ENCODE peak calls at places on chromosomes 4 and X, in eight cellular contexts. One of them, this sample, is unnamed.

GRCh38 chr4:152415980-152416379 is 119.9 kb downstream of the FBXW7 start:
- DNase-seq in activated gamma-delta T cell treated with anti-CD3 and anti-CD28 coated beads, Interleukin-2, amount 50 U/mL, for 16 hours: no peak
- DNase-seq in nephron progenitor cell: no peak
- DNase-seq in activated CD4-positive, alpha-beta T cell treated with anti-CD3 and anti-CD28 coated beads, Interleukin-2, amount 50 U/mL, for 4 hours: no peak
- DNase-seq in SJSA1: no peak
- DNase-seq in spleen: no peak
- DNase-seq in IMR-90: peak
- DNase-seq in fibroblast of gingiva: peak
- DNase-seq in this sample: no peak

GRCh38 chr4:174248407-174248806 is 35.1 kb downstream of the FBXO8 start:
- DNase-seq in activated gamma-delta T cell treated with anti-CD3 and anti-CD28 coated beads, Interleukin-2, amount 50 U/mL, for 16 hours: no peak
- DNase-seq in nephron progenitor cell: no peak
- DNase-seq in activated CD4-positive, alpha-beta T cell treated with anti-CD3 and anti-CD28 coated beads, Interleukin-2, amount 50 U/mL, for 4 hours: no peak
- DNase-seq in SJSA1: no peak
- DNase-seq in spleen: no peak
- DNase-seq in IMR-90: no peak
- DNase-seq in fibroblast of gingiva: no peak
- DNase-seq in this sample: no peak

GRCh38 chr4:150209140-150209829 is 131.0 kb downstream of the DCLK2 start:
- DNase-seq in activated gamma-delta T cell treated with anti-CD3 and anti-CD28 coated beads, Interleukin-2, amount 50 U/mL, for 16 hours: no peak
- DNase-seq in nephron progenitor cell: peak
- DNase-seq in activated CD4-positive, alpha-beta T cell treated with anti-CD3 and anti-CD28 coated beads, Interleukin-2, amount 50 U/mL, for 4 hours: no peak
- DNase-seq in SJSA1: peak
- DNase-seq in spleen: no peak
- DNase-seq in IMR-90: peak
- DNase-seq in fibroblast of gingiva: peak
- DNase-seq in this sample: no peak

GRCh38 chr4:101865501-101866062 is 75.1 kb downstream of the BANK1 start:
- DNase-seq in activated gamma-delta T cell treated with anti-CD3 and anti-CD28 coated beads, Interleukin-2, amount 50 U/mL, for 16 hours: no peak
- DNase-seq in nephron progenitor cell: no peak
- DNase-seq in activated CD4-positive, alpha-beta T cell treated with anti-CD3 and anti-CD28 coated beads, Interleukin-2, amount 50 U/mL, for 4 hours: no peak
- DNase-seq in SJSA1: peak
- DNase-seq in spleen: no peak
- DNase-seq in IMR-90: peak
- DNase-seq in fibroblast of gingiva: peak
- DNase-seq in this sample: no peak

GRCh38 chr4:59307609-59308008 is 1892.5 kb upstream of the ADGRL3 start:
- DNase-seq in activated gamma-delta T cell treated with anti-CD3 and anti-CD28 coated beads, Interleukin-2, amount 50 U/mL, for 16 hours: no peak
- DNase-seq in nephron progenitor cell: no peak
- DNase-seq in activated CD4-positive, alpha-beta T cell treated with anti-CD3 and anti-CD28 coated beads, Interleukin-2, amount 50 U/mL, for 4 hours: no peak
- DNase-seq in SJSA1: no peak
- DNase-seq in spleen: no peak
- DNase-seq in IMR-90: no peak
- DNase-seq in fibroblast of gingiva: no peak
- DNase-seq in this sample: no peak

GRCh38 chr4:3363411-3364141 is 70.8 kb downstream of the RGS12 start:
- DNase-seq in activated gamma-delta T cell treated with anti-CD3 and anti-CD28 coated beads, Interleukin-2, amount 50 U/mL, for 16 hours: no peak
- DNase-seq in nephron progenitor cell: no peak
- DNase-seq in activated CD4-positive, alpha-beta T cell treated with anti-CD3 and anti-CD28 coated beads, Interleukin-2, amount 50 U/mL, for 4 hours: no peak
- DNase-seq in SJSA1: no peak
- DNase-seq in spleen: no peak
- DNase-seq in IMR-90: no peak
- DNase-seq in fibroblast of gingiva: no peak
- DNase-seq in this sample: no peak

GRCh38 chr4:24321151-24321550 is 263.2 kb downstream of the DHX15 start:
- DNase-seq in activated gamma-delta T cell treated with anti-CD3 and anti-CD28 coated beads, Interleukin-2, amount 50 U/mL, for 16 hours: no peak
- DNase-seq in nephron progenitor cell: no peak
- DNase-seq in activated CD4-positive, alpha-beta T cell treated with anti-CD3 and anti-CD28 coated beads, Interleukin-2, amount 50 U/mL, for 4 hours: no peak
- DNase-seq in SJSA1: no peak
- DNase-seq in spleen: no peak
- DNase-seq in IMR-90: peak
- DNase-seq in fibroblast of gingiva: peak
- DNase-seq in this sample: no peak

GRCh38 chr4:139099366-139099982 is 77.5 kb downstream of the ELF2 start:
- DNase-seq in activated gamma-delta T cell treated with anti-CD3 and anti-CD28 coated beads, Interleukin-2, amount 50 U/mL, for 16 hours: peak
- DNase-seq in nephron progenitor cell: peak
- DNase-seq in activated CD4-positive, alpha-beta T cell treated with anti-CD3 and anti-CD28 coated beads, Interleukin-2, amount 50 U/mL, for 4 hours: peak
- DNase-seq in SJSA1: peak
- DNase-seq in spleen: no peak
- DNase-seq in IMR-90: peak
- DNase-seq in fibroblast of gingiva: peak
- DNase-seq in this sample: peak

GRCh38 chr4:140463610-140464009 is 34.5 kb downstream of the MGAT4D start:
- DNase-seq in activated gamma-delta T cell treated with anti-CD3 and anti-CD28 coated beads, Interleukin-2, amount 50 U/mL, for 16 hours: no peak
- DNase-seq in nephron progenitor cell: no peak
- DNase-seq in activated CD4-positive, alpha-beta T cell treated with anti-CD3 and anti-CD28 coated beads, Interleukin-2, amount 50 U/mL, for 4 hours: no peak
- DNase-seq in SJSA1: no peak
- DNase-seq in spleen: no peak
- DNase-seq in IMR-90: no peak
- DNase-seq in fibroblast of gingiva: no peak
- DNase-seq in this sample: no peak

GRCh38 chrX:37846141-37846540 is 1.2 kb downstream of the DYNLT3 start:
- DNase-seq in activated gamma-delta T cell treated with anti-CD3 and anti-CD28 coated beads, Interleukin-2, amount 50 U/mL, for 16 hours: no peak
- DNase-seq in nephron progenitor cell: no peak
- DNase-seq in activated CD4-positive, alpha-beta T cell treated with anti-CD3 and anti-CD28 coated beads, Interleukin-2, amount 50 U/mL, for 4 hours: no peak
- DNase-seq in SJSA1: no peak
- DNase-seq in spleen: no peak
- DNase-seq in IMR-90: peak
- DNase-seq in fibroblast of gingiva: no peak
- DNase-seq in this sample: peak

GRCh38 chrX:154008521-154008920 is 11.2 kb downstream of the IRAK1 start:
- DNase-seq in activated gamma-delta T cell treated with anti-CD3 and anti-CD28 coated beads, Interleukin-2, amount 50 U/mL, for 16 hours: no peak
- DNase-seq in nephron progenitor cell: no peak
- DNase-seq in activated CD4-positive, alpha-beta T cell treated with anti-CD3 and anti-CD28 coated beads, Interleukin-2, amount 50 U/mL, for 4 hours: no peak
- DNase-seq in SJSA1: no peak
- DNase-seq in spleen: no peak
- DNase-seq in IMR-90: no peak
- DNase-seq in fibroblast of gingiva: no peak
- DNase-seq in this sample: no peak

GRCh38 chrX:49977319-49978090 is 55.1 kb downstream of the CLCN5 start:
- DNase-seq in activated gamma-delta T cell treated with anti-CD3 and anti-CD28 coated beads, Interleukin-2, amount 50 U/mL, for 16 hours: no peak
- DNase-seq in nephron progenitor cell: no peak
- DNase-seq in activated CD4-positive, alpha-beta T cell treated with anti-CD3 and anti-CD28 coated beads, Interleukin-2, amount 50 U/mL, for 4 hours: no peak
- DNase-seq in SJSA1: no peak
- DNase-seq in spleen: no peak
- DNase-seq in IMR-90: no peak
- DNase-seq in fibroblast of gingiva: no peak
- DNase-seq in this sample: no peak

GRCh38 chr4:128286474-128287158 is 997 bp downstream of the PGRMC2 start:
- DNase-seq in activated gamma-delta T cell treated with anti-CD3 and anti-CD28 coated beads, Interleukin-2, amount 50 U/mL, for 16 hours: no peak
- DNase-seq in nephron progenitor cell: no peak
- DNase-seq in activated CD4-positive, alpha-beta T cell treated with anti-CD3 and anti-CD28 coated beads, Interleukin-2, amount 50 U/mL, for 4 hours: peak
- DNase-seq in SJSA1: no peak
- DNase-seq in spleen: no peak
- DNase-seq in IMR-90: peak
- DNase-seq in fibroblast of gingiva: peak
- DNase-seq in this sample: no peak

GRCh38 chrX:136467321-136467720 is 20.4 kb upstream of the BRS3 start:
- DNase-seq in activated gamma-delta T cell treated with anti-CD3 and anti-CD28 coated beads, Interleukin-2, amount 50 U/mL, for 16 hours: no peak
- DNase-seq in nephron progenitor cell: no peak
- DNase-seq in activated CD4-positive, alpha-beta T cell treated with anti-CD3 and anti-CD28 coated beads, Interleukin-2, amount 50 U/mL, for 4 hours: no peak
- DNase-seq in SJSA1: no peak
- DNase-seq in spleen: no peak
- DNase-seq in IMR-90: no peak
- DNase-seq in fibroblast of gingiva: no peak
- DNase-seq in this sample: no peak

GRCh38 chr4:124278477-124278876 is 434.1 kb downstream of the ANKRD50 start:
- DNase-seq in activated gamma-delta T cell treated with anti-CD3 and anti-CD28 coated beads, Interleukin-2, amount 50 U/mL, for 16 hours: no peak
- DNase-seq in nephron progenitor cell: no peak
- DNase-seq in activated CD4-positive, alpha-beta T cell treated with anti-CD3 and anti-CD28 coated beads, Interleukin-2, amount 50 U/mL, for 4 hours: no peak
- DNase-seq in SJSA1: peak
- DNase-seq in spleen: no peak
- DNase-seq in IMR-90: peak
- DNase-seq in fibroblast of gingiva: no peak
- DNase-seq in this sample: no peak

GRCh38 chr4:169070071-169070894 is 60.2 kb upstream of the CBR4 start:
- DNase-seq in activated gamma-delta T cell treated with anti-CD3 and anti-CD28 coated beads, Interleukin-2, amount 50 U/mL, for 16 hours: no peak
- DNase-seq in nephron progenitor cell: no peak
- DNase-seq in activated CD4-positive, alpha-beta T cell treated with anti-CD3 and anti-CD28 coated beads, Interleukin-2, amount 50 U/mL, for 4 hours: no peak
- DNase-seq in SJSA1: peak
- DNase-seq in spleen: no peak
- DNase-seq in IMR-90: peak
- DNase-seq in fibroblast of gingiva: peak
- DNase-seq in this sample: no peak

GRCh38 chr4:83285022-83285387 is 407 bp upstream of the COQ2 start:
- DNase-seq in activated gamma-delta T cell treated with anti-CD3 and anti-CD28 coated beads, Interleukin-2, amount 50 U/mL, for 16 hours: no peak
- DNase-seq in nephron progenitor cell: no peak
- DNase-seq in activated CD4-positive, alpha-beta T cell treated with anti-CD3 and anti-CD28 coated beads, Interleukin-2, amount 50 U/mL, for 4 hours: no peak
- DNase-seq in SJSA1: no peak
- DNase-seq in spleen: no peak
- DNase-seq in IMR-90: peak
- DNase-seq in fibroblast of gingiva: peak
- DNase-seq in this sample: no peak

GRCh38 chr4:108018038-108018883 is 28.6 kb downstream of the HADH start:
- DNase-seq in activated gamma-delta T cell treated with anti-CD3 and anti-CD28 coated beads, Interleukin-2, amount 50 U/mL, for 16 hours: peak
- DNase-seq in nephron progenitor cell: peak
- DNase-seq in activated CD4-positive, alpha-beta T cell treated with anti-CD3 and anti-CD28 coated beads, Interleukin-2, amount 50 U/mL, for 4 hours: peak
- DNase-seq in SJSA1: peak
- DNase-seq in spleen: peak
- DNase-seq in IMR-90: peak
- DNase-seq in fibroblast of gingiva: peak
- DNase-seq in this sample: peak

GRCh38 chrX:18448416-18448815 is 23.0 kb downstream of the CDKL5 start:
- DNase-seq in activated gamma-delta T cell treated with anti-CD3 and anti-CD28 coated beads, Interleukin-2, amount 50 U/mL, for 16 hours: no peak
- DNase-seq in nephron progenitor cell: no peak
- DNase-seq in activated CD4-positive, alpha-beta T cell treated with anti-CD3 and anti-CD28 coated beads, Interleukin-2, amount 50 U/mL, for 4 hours: no peak
- DNase-seq in SJSA1: no peak
- DNase-seq in spleen: no peak
- DNase-seq in IMR-90: peak
- DNase-seq in fibroblast of gingiva: no peak
- DNase-seq in this sample: no peak

GRCh38 chrX:53074987-53075386 is 7.2 kb upstream of the TSPYL2 start:
- DNase-seq in activated gamma-delta T cell treated with anti-CD3 and anti-CD28 coated beads, Interleukin-2, amount 50 U/mL, for 16 hours: no peak
- DNase-seq in nephron progenitor cell: no peak
- DNase-seq in activated CD4-positive, alpha-beta T cell treated with anti-CD3 and anti-CD28 coated beads, Interleukin-2, amount 50 U/mL, for 4 hours: no peak
- DNase-seq in SJSA1: no peak
- DNase-seq in spleen: peak
- DNase-seq in IMR-90: no peak
- DNase-seq in fibroblast of gingiva: no peak
- DNase-seq in this sample: no peak

GRCh38 chr4:105637409-105638258 is 70.9 kb downstream of the INTS12 start:
- DNase-seq in activated gamma-delta T cell treated with anti-CD3 and anti-CD28 coated beads, Interleukin-2, amount 50 U/mL, for 16 hours: no peak
- DNase-seq in nephron progenitor cell: no peak
- DNase-seq in activated CD4-positive, alpha-beta T cell treated with anti-CD3 and anti-CD28 coated beads, Interleukin-2, amount 50 U/mL, for 4 hours: no peak
- DNase-seq in SJSA1: no peak
- DNase-seq in spleen: peak
- DNase-seq in IMR-90: peak
- DNase-seq in fibroblast of gingiva: no peak
- DNase-seq in this sample: no peak

GRCh38 chr4:78645853-78646757 is 94.5 kb downstream of the ANXA3 start:
- DNase-seq in activated gamma-delta T cell treated with anti-CD3 and anti-CD28 coated beads, Interleukin-2, amount 50 U/mL, for 16 hours: no peak
- DNase-seq in nephron progenitor cell: no peak
- DNase-seq in activated CD4-positive, alpha-beta T cell treated with anti-CD3 and anti-CD28 coated beads, Interleukin-2, amount 50 U/mL, for 4 hours: no peak
- DNase-seq in SJSA1: peak
- DNase-seq in spleen: no peak
- DNase-seq in IMR-90: peak
- DNase-seq in fibroblast of gingiva: peak
- DNase-seq in this sample: no peak

GRCh38 chr4:101155368-101155767 is 192.0 kb downstream of the PPP3CA start:
- DNase-seq in activated gamma-delta T cell treated with anti-CD3 and anti-CD28 coated beads, Interleukin-2, amount 50 U/mL, for 16 hours: no peak
- DNase-seq in nephron progenitor cell: no peak
- DNase-seq in activated CD4-positive, alpha-beta T cell treated with anti-CD3 and anti-CD28 coated beads, Interleukin-2, amount 50 U/mL, for 4 hours: no peak
- DNase-seq in SJSA1: no peak
- DNase-seq in spleen: no peak
- DNase-seq in IMR-90: peak
- DNase-seq in fibroblast of gingiva: peak
- DNase-seq in this sample: no peak

GRCh38 chrX:50988649-50989048 is 78.1 kb downstream of the BMP15 start:
- DNase-seq in activated gamma-delta T cell treated with anti-CD3 and anti-CD28 coated beads, Interleukin-2, amount 50 U/mL, for 16 hours: no peak
- DNase-seq in nephron progenitor cell: peak
- DNase-seq in activated CD4-positive, alpha-beta T cell treated with anti-CD3 and anti-CD28 coated beads, Interleukin-2, amount 50 U/mL, for 4 hours: no peak
- DNase-seq in SJSA1: no peak
- DNase-seq in spleen: no peak
- DNase-seq in IMR-90: peak
- DNase-seq in fibroblast of gingiva: peak
- DNase-seq in this sample: no peak

GRCh38 chr4:16461362-16461761 is 235.1 kb upstream of the TAPT1 start:
- DNase-seq in activated gamma-delta T cell treated with anti-CD3 and anti-CD28 coated beads, Interleukin-2, amount 50 U/mL, for 16 hours: no peak
- DNase-seq in nephron progenitor cell: no peak
- DNase-seq in activated CD4-positive, alpha-beta T cell treated with anti-CD3 and anti-CD28 coated beads, Interleukin-2, amount 50 U/mL, for 4 hours: no peak
- DNase-seq in SJSA1: no peak
- DNase-seq in spleen: no peak
- DNase-seq in IMR-90: no peak
- DNase-seq in fibroblast of gingiva: no peak
- DNase-seq in this sample: no peak

This sample was measured in CD8-positive, alpha-beta memory T cell.